ENCODE peak calls at places on chromosomes 3 and 15, in five cellular contexts. One of them, this sample, is unnamed.

GRCh38 chr3:136932518-136932917 is 25.3 kb upstream of the IL20RB start:
- DNase-seq in activated CD4-positive, alpha-beta T cell treated with anti-CD3 and anti-CD28 coated beads, Interleukin-2, amount 10 ng/mL, durations not matched to agents 7 days and 5 days: no peak
- DNase-seq in GM04504: no peak
- DNase-seq in ELR: peak
- DNase-seq in tibial artery: no peak
- DNase-seq in this sample: peak

GRCh38 chr3:107284570-107284969 is 92.7 kb upstream of the CCDC54 start:
- DNase-seq in activated CD4-positive, alpha-beta T cell treated with anti-CD3 and anti-CD28 coated beads, Interleukin-2, amount 10 ng/mL, durations not matched to agents 7 days and 5 days: no peak
- DNase-seq in GM04504: no peak
- DNase-seq in ELR: peak
- DNase-seq in tibial artery: no peak
- DNase-seq in this sample: no peak

GRCh38 chr3:21294768-21295167 is 456.2 kb downstream of the ZNF385D start:
- DNase-seq in activated CD4-positive, alpha-beta T cell treated with anti-CD3 and anti-CD28 coated beads, Interleukin-2, amount 10 ng/mL, durations not matched to agents 7 days and 5 days: no peak
- DNase-seq in GM04504: peak
- DNase-seq in ELR: peak
- DNase-seq in tibial artery: no peak
- DNase-seq in this sample: peak

GRCh38 chr3:119409844-119410243 is 53.6 kb downstream of the TMEM39A start:
- DNase-seq in activated CD4-positive, alpha-beta T cell treated with anti-CD3 and anti-CD28 coated beads, Interleukin-2, amount 10 ng/mL, durations not matched to agents 7 days and 5 days: no peak
- DNase-seq in GM04504: no peak
- DNase-seq in ELR: peak
- DNase-seq in tibial artery: no peak
- DNase-seq in this sample: peak

GRCh38 chr3:123071146-123071545 is 4.3 kb downstream of the PDIA5 start:
- DNase-seq in activated CD4-positive, alpha-beta T cell treated with anti-CD3 and anti-CD28 coated beads, Interleukin-2, amount 10 ng/mL, durations not matched to agents 7 days and 5 days: no peak
- DNase-seq in GM04504: no peak
- DNase-seq in ELR: peak
- DNase-seq in tibial artery: no peak
- DNase-seq in this sample: no peak

GRCh38 chr3:41258239-41258800 is 59.0 kb downstream of the CTNNB1 start:
- DNase-seq in activated CD4-positive, alpha-beta T cell treated with anti-CD3 and anti-CD28 coated beads, Interleukin-2, amount 10 ng/mL, durations not matched to agents 7 days and 5 days: no peak
- DNase-seq in GM04504: no peak
- DNase-seq in ELR: no peak
- DNase-seq in tibial artery: no peak
- DNase-seq in this sample: no peak

GRCh38 chr15:51869074-51869425 is 39.6 kb downstream of the TMOD3 start:
- DNase-seq in activated CD4-positive, alpha-beta T cell treated with anti-CD3 and anti-CD28 coated beads, Interleukin-2, amount 10 ng/mL, durations not matched to agents 7 days and 5 days: no peak
- DNase-seq in GM04504: peak
- DNase-seq in ELR: peak
- DNase-seq in tibial artery: no peak
- DNase-seq in this sample: peak

GRCh38 chr3:14599488-14599887 is 52.1 kb upstream of the CCDC174 start:
- DNase-seq in activated CD4-positive, alpha-beta T cell treated with anti-CD3 and anti-CD28 coated beads, Interleukin-2, amount 10 ng/mL, durations not matched to agents 7 days and 5 days: no peak
- DNase-seq in GM04504: no peak
- DNase-seq in ELR: no peak
- DNase-seq in tibial artery: no peak
- DNase-seq in this sample: no peak

GRCh38 chr3:264394-265156 is 68.0 kb downstream of the CHL1 start:
- DNase-seq in activated CD4-positive, alpha-beta T cell treated with anti-CD3 and anti-CD28 coated beads, Interleukin-2, amount 10 ng/mL, durations not matched to agents 7 days and 5 days: no peak
- DNase-seq in GM04504: no peak
- DNase-seq in ELR: no peak
- DNase-seq in tibial artery: no peak
- DNase-seq in this sample: peak

GRCh38 chr15:100602822-100603393 is 519 bp downstream of the ASB7 start:
- DNase-seq in activated CD4-positive, alpha-beta T cell treated with anti-CD3 and anti-CD28 coated beads, Interleukin-2, amount 10 ng/mL, durations not matched to agents 7 days and 5 days: peak
- DNase-seq in GM04504: no peak
- DNase-seq in ELR: peak
- DNase-seq in tibial artery: no peak
- DNase-seq in this sample: peak

GRCh38 chr3:36635731-36636130 is 128.6 kb downstream of the DCLK3 start:
- DNase-seq in activated CD4-positive, alpha-beta T cell treated with anti-CD3 and anti-CD28 coated beads, Interleukin-2, amount 10 ng/mL, durations not matched to agents 7 days and 5 days: no peak
- DNase-seq in GM04504: no peak
- DNase-seq in ELR: peak
- DNase-seq in tibial artery: no peak
- DNase-seq in this sample: peak

GRCh38 chr3:193938613-193939012 is 197.3 kb upstream of the HES1 start:
- DNase-seq in activated CD4-positive, alpha-beta T cell treated with anti-CD3 and anti-CD28 coated beads, Interleukin-2, amount 10 ng/mL, durations not matched to agents 7 days and 5 days: no peak
- DNase-seq in GM04504: no peak
- DNase-seq in ELR: no peak
- DNase-seq in tibial artery: no peak
- DNase-seq in this sample: no peak

GRCh38 chr15:38226867-38227266 is 25.8 kb upstream of the SPRED1 start:
- DNase-seq in activated CD4-positive, alpha-beta T cell treated with anti-CD3 and anti-CD28 coated beads, Interleukin-2, amount 10 ng/mL, durations not matched to agents 7 days and 5 days: no peak
- DNase-seq in GM04504: peak
- DNase-seq in ELR: peak
- DNase-seq in tibial artery: no peak
- DNase-seq in this sample: peak

This sample was measured in kidney tubule cell.